ENCODE peak calls at places on chromosomes 2 and 18, in eight cellular contexts. One of them, this sample, is unnamed.

GRCh38 chr2:217023611-217024010 is 163.7 kb upstream of the TNP1 start:
- DNase-seq in ascending aorta: no peak
- DNase-seq in H7: no peak
- DNase-seq in tibial nerve: no peak
- DNase-seq in adrenal gland: no peak
- DNase-seq in psoas muscle: no peak
- DNase-seq in HFF-Myc: no peak
- DNase-seq in skeletal muscle cell: no peak
- DNase-seq in this sample: no peak

GRCh38 chr2:170717991-170718589 is 3.0 kb downstream of the SP5 start:
- DNase-seq in ascending aorta: no peak
- DNase-seq in HFF-Myc: no peak
- DNase-seq in tibial nerve: no peak
- DNase-seq in adrenal gland: no peak
- DNase-seq in skeletal muscle cell: no peak
- DNase-seq in H7: no peak
- DNase-seq in psoas muscle: no peak
- DNase-seq in this sample: no peak

GRCh38 chr2:239113164-239113563 is 265.3 kb downstream of the TWIST2 start:
- DNase-seq in psoas muscle: no peak
- DNase-seq in skeletal muscle cell: peak
- DNase-seq in HFF-Myc: no peak
- DNase-seq in H7: no peak
- DNase-seq in tibial nerve: no peak
- DNase-seq in ascending aorta: no peak
- DNase-seq in adrenal gland: no peak
- DNase-seq in this sample: no peak

GRCh38 chr2:119910566-119910965 is 102.3 kb upstream of the EPB41L5 start:
- DNase-seq in HFF-Myc: no peak
- DNase-seq in skeletal muscle cell: no peak
- DNase-seq in ascending aorta: no peak
- DNase-seq in H7: no peak
- DNase-seq in psoas muscle: no peak
- DNase-seq in adrenal gland: no peak
- DNase-seq in tibial nerve: no peak
- DNase-seq in this sample: no peak

GRCh38 chr2:217471329-217471728 is 531.5 kb downstream of the TNS1 start:
- DNase-seq in H7: no peak
- DNase-seq in adrenal gland: no peak
- DNase-seq in HFF-Myc: no peak
- DNase-seq in psoas muscle: no peak
- DNase-seq in tibial nerve: no peak
- DNase-seq in skeletal muscle cell: peak
- DNase-seq in ascending aorta: no peak
- DNase-seq in this sample: no peak

GRCh38 chr2:45962522-45962921 is 311.0 kb downstream of the PRKCE start:
- DNase-seq in HFF-Myc: peak
- DNase-seq in psoas muscle: peak
- DNase-seq in adrenal gland: peak
- DNase-seq in H7: no peak
- DNase-seq in tibial nerve: no peak
- DNase-seq in skeletal muscle cell: peak
- DNase-seq in ascending aorta: no peak
- DNase-seq in this sample: peak

GRCh38 chr18:77405096-77405495 is 155.4 kb downstream of the GALR1 start:
- DNase-seq in skeletal muscle cell: no peak
- DNase-seq in adrenal gland: no peak
- DNase-seq in psoas muscle: no peak
- DNase-seq in tibial nerve: no peak
- DNase-seq in H7: no peak
- DNase-seq in HFF-Myc: no peak
- DNase-seq in ascending aorta: no peak
- DNase-seq in this sample: no peak

GRCh38 chr2:81206216-81206615 is 901.7 kb upstream of the LRRTM1 start:
- DNase-seq in ascending aorta: no peak
- DNase-seq in psoas muscle: no peak
- DNase-seq in tibial nerve: no peak
- DNase-seq in adrenal gland: no peak
- DNase-seq in skeletal muscle cell: no peak
- DNase-seq in H7: no peak
- DNase-seq in HFF-Myc: no peak
- DNase-seq in this sample: no peak

GRCh38 chr18:39453882-39454281 is 1888.3 kb upstream of the CELF4 start:
- DNase-seq in H7: no peak
- DNase-seq in skeletal muscle cell: peak
- DNase-seq in tibial nerve: no peak
- DNase-seq in psoas muscle: no peak
- DNase-seq in HFF-Myc: no peak
- DNase-seq in ascending aorta: no peak
- DNase-seq in adrenal gland: peak
- DNase-seq in this sample: no peak

GRCh38 chr2:236026839-236027238 is 141.3 kb downstream of the GBX2 start:
- DNase-seq in H7: no peak
- DNase-seq in adrenal gland: no peak
- DNase-seq in ascending aorta: no peak
- DNase-seq in HFF-Myc: no peak
- DNase-seq in tibial nerve: no peak
- DNase-seq in skeletal muscle cell: no peak
- DNase-seq in psoas muscle: no peak
- DNase-seq in this sample: no peak

GRCh38 chr2:313991-314390 is 26.1 kb upstream of the ALKAL2 start:
- DNase-seq in skeletal muscle cell: no peak
- DNase-seq in HFF-Myc: no peak
- DNase-seq in tibial nerve: no peak
- DNase-seq in adrenal gland: no peak
- DNase-seq in ascending aorta: no peak
- DNase-seq in H7: peak
- DNase-seq in psoas muscle: no peak
- DNase-seq in this sample: no peak

GRCh38 chr18:60047556-60047955 is 147.8 kb downstream of the PMAIP1 start:
- DNase-seq in ascending aorta: no peak
- DNase-seq in skeletal muscle cell: no peak
- DNase-seq in H7: no peak
- DNase-seq in adrenal gland: no peak
- DNase-seq in psoas muscle: no peak
- DNase-seq in HFF-Myc: no peak
- DNase-seq in tibial nerve: no peak
- DNase-seq in this sample: no peak

GRCh38 chr2:134200024-134200423 is 53.8 kb upstream of the MGAT5 start:
- DNase-seq in HFF-Myc: no peak
- DNase-seq in H7: no peak
- DNase-seq in ascending aorta: no peak
- DNase-seq in adrenal gland: no peak
- DNase-seq in skeletal muscle cell: no peak
- DNase-seq in psoas muscle: no peak
- DNase-seq in tibial nerve: no peak
- DNase-seq in this sample: no peak

GRCh38 chr2:183740241-183740640 is 616.0 kb downstream of the NUP35 start:
- DNase-seq in adrenal gland: no peak
- DNase-seq in HFF-Myc: no peak
- DNase-seq in psoas muscle: no peak
- DNase-seq in H7: no peak
- DNase-seq in tibial nerve: no peak
- DNase-seq in ascending aorta: no peak
- DNase-seq in skeletal muscle cell: no peak
- DNase-seq in this sample: no peak

GRCh38 chr2:27893031-27893430 is 2.5 kb downstream of the BABAM2 start:
- DNase-seq in adrenal gland: no peak
- DNase-seq in H7: no peak
- DNase-seq in skeletal muscle cell: no peak
- DNase-seq in psoas muscle: no peak
- DNase-seq in ascending aorta: no peak
- DNase-seq in tibial nerve: no peak
- DNase-seq in HFF-Myc: no peak
- DNase-seq in this sample: no peak

GRCh38 chr2:233361298-233361697 is 7.0 kb downstream of the DGKD start:
- DNase-seq in psoas muscle: no peak
- DNase-seq in skeletal muscle cell: no peak
- DNase-seq in HFF-Myc: no peak
- DNase-seq in H7: no peak
- DNase-seq in tibial nerve: no peak
- DNase-seq in ascending aorta: no peak
- DNase-seq in adrenal gland: no peak
- DNase-seq in this sample: no peak

GRCh38 chr2:206876176-206876575 is 63.1 kb upstream of the CPO start:
- DNase-seq in adrenal gland: no peak
- DNase-seq in tibial nerve: no peak
- DNase-seq in psoas muscle: no peak
- DNase-seq in ascending aorta: no peak
- DNase-seq in HFF-Myc: no peak
- DNase-seq in H7: no peak
- DNase-seq in skeletal muscle cell: no peak
- DNase-seq in this sample: no peak

GRCh38 chr2:100125641-100126040 is 16.7 kb downstream of the AFF3 start:
- DNase-seq in H7: no peak
- DNase-seq in adrenal gland: no peak
- DNase-seq in psoas muscle: no peak
- DNase-seq in HFF-Myc: no peak
- DNase-seq in skeletal muscle cell: no peak
- DNase-seq in ascending aorta: no peak
- DNase-seq in tibial nerve: no peak
- DNase-seq in this sample: no peak

GRCh38 chr18:7567487-7568425 is 640 bp downstream of the PTPRM start:
- DNase-seq in skeletal muscle cell: no peak
- DNase-seq in ascending aorta: no peak
- DNase-seq in psoas muscle: peak
- DNase-seq in H7: peak
- DNase-seq in tibial nerve: peak
- DNase-seq in HFF-Myc: no peak
- DNase-seq in adrenal gland: peak
- DNase-seq in this sample: peak

GRCh38 chr18:72541871-72542690 is 2.1 kb downstream of the CBLN2 start:
- DNase-seq in psoas muscle: no peak
- DNase-seq in H7: peak
- DNase-seq in HFF-Myc: no peak
- DNase-seq in ascending aorta: no peak
- DNase-seq in skeletal muscle cell: no peak
- DNase-seq in adrenal gland: no peak
- DNase-seq in tibial nerve: no peak
- DNase-seq in this sample: no peak
- H3K4me3 ChIP-seq in psoas muscle: no peak
- H3K4me3 ChIP-seq in H7: peak
- H3K4me3 ChIP-seq in HFF-Myc: no peak
- H3K4me3 ChIP-seq in ascending aorta: peak
- H3K4me3 ChIP-seq in skeletal muscle cell: no peak
- H3K4me3 ChIP-seq in adrenal gland: no peak
- H3K4me3 ChIP-seq in tibial nerve: no peak
- H3K4me3 ChIP-seq in this sample: no peak

GRCh38 chr2:96551605-96552283 is 15.2 kb downstream of the ARID5A start:
- DNase-seq in adrenal gland: no peak
- DNase-seq in H7: no peak
- DNase-seq in ascending aorta: no peak
- DNase-seq in psoas muscle: no peak
- DNase-seq in skeletal muscle cell: no peak
- DNase-seq in tibial nerve: no peak
- DNase-seq in HFF-Myc: no peak
- DNase-seq in this sample: no peak

GRCh38 chr2:96548558-96549465 is 12.3 kb downstream of the ARID5A start:
- DNase-seq in adrenal gland: no peak
- DNase-seq in tibial nerve: no peak
- DNase-seq in HFF-Myc: no peak
- DNase-seq in psoas muscle: no peak
- DNase-seq in ascending aorta: no peak
- DNase-seq in skeletal muscle cell: no peak
- DNase-seq in H7: no peak
- DNase-seq in this sample: no peak

GRCh38 chr2:96549466-96549785 is 12.9 kb downstream of the ARID5A start:
- DNase-seq in HFF-Myc: no peak
- DNase-seq in H7: no peak
- DNase-seq in skeletal muscle cell: no peak
- DNase-seq in tibial nerve: no peak
- DNase-seq in adrenal gland: no peak
- DNase-seq in psoas muscle: no peak
- DNase-seq in ascending aorta: no peak
- DNase-seq in this sample: no peak

GRCh38 chr2:96550787-96551604 is 14.4 kb downstream of the ARID5A start:
- DNase-seq in adrenal gland: no peak
- DNase-seq in ascending aorta: no peak
- DNase-seq in tibial nerve: no peak
- DNase-seq in skeletal muscle cell: no peak
- DNase-seq in HFF-Myc: no peak
- DNase-seq in H7: no peak
- DNase-seq in psoas muscle: no peak
- DNase-seq in this sample: no peak

DNA sequence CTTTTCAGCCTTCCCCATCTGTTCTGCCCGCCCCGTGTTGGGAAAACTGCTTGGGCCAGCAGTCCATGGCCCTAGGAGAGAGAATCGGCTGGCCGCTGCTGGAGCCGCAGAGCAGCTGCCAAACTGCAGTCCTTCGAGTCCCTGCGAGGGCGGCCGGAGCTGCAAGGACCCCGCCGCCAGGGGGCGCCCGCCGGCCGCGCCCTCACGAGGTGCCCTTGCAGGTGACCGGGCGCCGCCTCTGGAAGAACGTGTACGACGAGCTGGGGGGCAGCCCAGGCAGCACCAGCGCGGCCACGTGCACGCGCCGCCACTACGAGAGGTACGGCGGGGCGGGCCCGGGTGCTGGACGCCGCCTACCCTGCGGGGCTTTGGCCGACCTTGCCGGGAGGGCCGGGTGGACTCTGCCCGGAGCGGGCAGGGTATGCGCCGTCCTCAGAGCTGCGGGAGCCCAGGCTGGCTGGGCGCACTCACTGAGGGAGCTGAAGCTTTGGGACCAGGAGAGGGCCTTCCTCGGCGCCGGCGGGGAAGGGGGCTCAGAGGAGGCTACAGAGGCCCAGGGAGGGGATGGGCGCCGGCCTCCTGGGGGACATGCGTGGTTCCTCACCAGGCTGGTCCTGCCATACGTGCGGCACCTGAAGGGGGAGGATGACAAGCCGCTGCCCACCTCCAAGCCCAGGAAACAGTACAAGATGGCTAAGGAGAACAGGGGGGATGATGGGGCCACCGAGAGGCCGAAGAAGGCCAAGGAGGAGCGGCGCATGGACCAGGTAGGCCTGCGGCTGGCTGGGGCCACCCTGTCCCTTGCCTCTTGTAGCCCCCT is 13.6 kb downstream of the ARID5A start:
- DNase-seq in ascending aorta: no peak
- DNase-seq in adrenal gland: no peak
- DNase-seq in psoas muscle: peak
- DNase-seq in HFF-Myc: no peak
- DNase-seq in skeletal muscle cell: no peak
- DNase-seq in tibial nerve: no peak
- DNase-seq in H7: peak
- DNase-seq in this sample: no peak
- H3K4me3 ChIP-seq in ascending aorta: no peak
- H3K4me3 ChIP-seq in adrenal gland: no peak
- H3K4me3 ChIP-seq in psoas muscle: no peak
- H3K4me3 ChIP-seq in HFF-Myc: no peak
- H3K4me3 ChIP-seq in skeletal muscle cell: no peak
- H3K4me3 ChIP-seq in tibial nerve: no peak
- H3K4me3 ChIP-seq in H7: no peak
- H3K4me3 ChIP-seq in this sample: no peak

GRCh38 chr2:226775032-226775509 is 24.5 kb downstream of the IRS1 start:
- DNase-seq in ascending aorta: no peak
- DNase-seq in H7: no peak
- DNase-seq in psoas muscle: no peak
- DNase-seq in skeletal muscle cell: no peak
- DNase-seq in tibial nerve: no peak
- DNase-seq in adrenal gland: no peak
- DNase-seq in HFF-Myc: no peak
- DNase-seq in this sample: no peak
- H3K4me3 ChIP-seq in ascending aorta: no peak
- H3K4me3 ChIP-seq in H7: no peak
- H3K4me3 ChIP-seq in psoas muscle: no peak
- H3K4me3 ChIP-seq in skeletal muscle cell: no peak
- H3K4me3 ChIP-seq in tibial nerve: no peak
- H3K4me3 ChIP-seq in adrenal gland: no peak
- H3K4me3 ChIP-seq in HFF-Myc: no peak
- H3K4me3 ChIP-seq in this sample: no peak

GRCh38 chr2:12915792-12916191 is 199.1 kb downstream of the TRIB2 start:
- DNase-seq in skeletal muscle cell: peak
- DNase-seq in adrenal gland: no peak
- DNase-seq in tibial nerve: no peak
- DNase-seq in HFF-Myc: no peak
- DNase-seq in ascending aorta: no peak
- DNase-seq in H7: no peak
- DNase-seq in psoas muscle: no peak
- DNase-seq in this sample: no peak
- H3K4me3 ChIP-seq in skeletal muscle cell: no peak
- H3K4me3 ChIP-seq in adrenal gland: no peak
- H3K4me3 ChIP-seq in tibial nerve: no peak
- H3K4me3 ChIP-seq in HFF-Myc: no peak
- H3K4me3 ChIP-seq in ascending aorta: no peak
- H3K4me3 ChIP-seq in H7: no peak
- H3K4me3 ChIP-seq in psoas muscle: no peak
- H3K4me3 ChIP-seq in this sample: no peak

This sample was measured in tibial artery.